ENCODE peak calls at places on chromosomes 11 and 22, in eight cellular contexts. K is A549, C is uterus, B is cardiac muscle cell, F is choroid plexus epithelial cell, T is OCI-LY7, Y is nephron progenitor cell, A is thyroid gland. W is an unnamed sample.

GRCh38 chr22:21621891-21622623 is 7.8 kb downstream of the YDJC start:
- DNase-seq in K (no peak), C (no peak), B (no peak), F (no peak), T (no peak), Y (no peak), A (no peak), W (no peak)

GRCh38 chr11:65579291-65579690 is 3.4 kb downstream of the EHBP1L1 start:
- DNase-seq in K (no peak), C (no peak), B (no peak), F (no peak), T (no peak), Y (no peak), A (no peak), W (no peak)

GRCh38 chr11:27968461-27968860 is 139.5 kb downstream of the KIF18A start:
- DNase-seq in K (no peak), C (no peak), B (no peak), F (no peak), T (no peak), Y (no peak), A (no peak), W (no peak)

GRCh38 chr11:44623716-44624491 is 58.4 kb downstream of the CD82 start:
- DNase-seq in K (no peak), C (no peak), B (no peak), F (no peak), T (no peak), Y (no peak), A (peak; percentile 24), W (no peak)

GRCh38 chr22:30822216-30823014 is 127.7 kb downstream of the OSBP2 start:
- DNase-seq in K (no peak), C (no peak), B (peak; percentile 4), F (no peak), T (no peak), Y (peak; percentile 58), A (no peak), W (peak; percentile 11)

GRCh38 chr11:10917802-10918201 is 59.9 kb upstream of the ZBED5 start:
- DNase-seq in K (no peak), C (no peak), B (no peak), F (no peak), T (no peak), Y (no peak), A (no peak), W (no peak)

GRCh38 chr11:96311120-96311568 is 31.9 kb downstream of the MAML2 start:
- DNase-seq in K (no peak), C (no peak), B (no peak), F (peak; percentile 75), T (no peak), Y (no peak), A (peak; percentile 13), W (no peak)

GRCh38 chr22:43164636-43165035 is 13.3 kb downstream of the TSPO start:
- DNase-seq in K (no peak), C (no peak), B (no peak), F (no peak), T (no peak), Y (no peak), A (peak; percentile 72), W (no peak)

GRCh38 chr11:128299132-128299726 is 288.1 kb downstream of the ETS1 start:
- DNase-seq in K (no peak), C (no peak), B (no peak), F (peak; percentile 91), T (no peak), Y (peak; percentile 13), A (peak; percentile 39), W (peak; percentile 41)

GRCh38 chr11:84795698-84796097 is 831.4 kb downstream of the DLG2 start:
- DNase-seq in K (no peak), C (no peak), B (no peak), F (no peak), T (no peak), Y (no peak), A (no peak), W (no peak)

GRCh38 chr11:20739004-20739612 is 69.7 kb downstream of the NELL1 start:
- DNase-seq in K (no peak), C (no peak), B (peak; percentile 14), F (no peak), T (no peak), Y (no peak), A (no peak), W (no peak)

GRCh38 chr11:126838779-126839178 is 161.8 kb downstream of the KIRREL3 start:
- DNase-seq in K (no peak), C (no peak), B (no peak), F (no peak), T (no peak), Y (no peak), A (no peak), W (no peak)

GRCh38 chr11:35402751-35403454 is 16.5 kb downstream of the SLC1A2 start:
- DNase-seq in K (no peak), C (no peak), B (no peak), F (no peak), T (no peak), Y (no peak), A (no peak), W (no peak)

GRCh38 chr22:21936151-21936778 is 16.4 kb downstream of the PPM1F start:
- DNase-seq in K (no peak), C (no peak), B (no peak), F (no peak), T (no peak), Y (no peak), A (no peak), W (no peak)

GRCh38 chr11:65452806-65453490 is 30.4 kb downstream of the NEAT1 start:
- DNase-seq in K (no peak), C (peak; percentile 19), B (no peak), F (peak; percentile 68), T (no peak), Y (no peak), A (peak; percentile 56), W (no peak)

GRCh38 chr22:27918351-27919221 is 470 bp downstream of the PITPNB start:
- DNase-seq in K (peak; percentile 27), C (peak; percentile 55), B (peak; percentile 75), F (peak; percentile 53), T (peak; percentile 52), Y (peak; percentile 70), A (peak; percentile 43), W (peak; percentile 72)

GRCh38 chr11:128261011-128261421 is 326.3 kb downstream of the ETS1 start:
- DNase-seq in K (no peak), C (no peak), B (no peak), F (no peak), T (no peak), Y (no peak), A (no peak), W (no peak)

GRCh38 chr11:96075532-96075959 is 151.6 kb upstream of the MTMR2 start:
- DNase-seq in K (no peak), C (no peak), B (no peak), F (no peak), T (no peak), Y (no peak), A (no peak), W (peak; percentile 41)

GRCh38 chr11:60561254-60561653 is 46.1 kb downstream of the MS4A13 start:
- DNase-seq in K (no peak), C (no peak), B (no peak), F (no peak), T (no peak), Y (no peak), A (no peak), W (no peak)

GRCh38 chr11:60566773-60567172 is 51.6 kb downstream of the MS4A13 start:
- DNase-seq in K (no peak), C (no peak), B (no peak), F (no peak), T (no peak), Y (no peak), A (no peak), W (no peak)

DNA sequence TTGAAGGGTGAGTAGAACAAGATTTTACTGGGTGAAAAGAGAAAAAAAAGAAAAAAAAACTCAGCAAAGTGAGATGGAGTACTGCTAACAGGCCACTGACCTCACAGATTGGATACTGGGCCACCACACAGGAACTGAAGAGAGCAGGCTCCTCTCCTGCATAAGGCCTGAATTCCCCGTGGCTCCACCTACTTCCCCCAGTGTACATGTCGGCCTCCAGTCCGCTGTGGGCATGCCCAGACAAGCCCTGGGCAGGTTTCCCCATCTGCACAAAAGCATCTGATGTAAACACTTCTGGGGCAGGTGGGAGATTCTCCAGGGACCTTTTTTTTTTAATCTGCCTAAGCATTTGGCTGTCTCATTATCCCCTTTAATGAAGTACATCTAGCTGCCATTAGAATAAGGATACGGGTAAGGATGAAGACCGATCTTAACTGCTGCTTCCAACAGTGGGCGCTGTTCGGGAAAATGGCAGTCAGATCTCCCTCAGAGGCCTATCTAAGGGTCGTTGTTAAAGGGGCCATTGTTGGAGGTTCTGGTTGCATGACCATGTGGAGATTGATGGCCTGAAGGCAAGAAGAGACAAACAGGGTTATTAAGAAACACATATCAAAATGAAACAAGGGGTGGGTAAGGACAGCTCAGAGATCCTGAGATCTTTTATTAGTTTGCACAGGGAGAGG is 48.5 kb downstream of the MS4A13 start:
- DNase-seq in K (no peak), C (no peak), B (no peak), F (peak; percentile 1), T (peak; percentile 13), Y (no peak), A (no peak), W (peak; percentile 26)
- TF ChIP-seq CTCF in K (no peak), C (no peak), B (no peak), F (no peak), T (peak; percentile 22), Y (no peak), A (no peak), W (no peak)

GRCh38 chr11:119584193-119585037 is 144.6 kb downstream of the NECTIN1 start:
- DNase-seq in K (peak; percentile 28), C (peak; percentile 22), B (peak; percentile 62), F (peak; percentile 78), T (no peak), Y (peak; percentile 70), A (peak; percentile 82), W (peak; percentile 17)
- TF ChIP-seq CTCF in K (no peak), C (no peak), B (peak; percentile 2), F (no peak), T (no peak), Y (no peak), A (no peak), W (no peak)

GRCh38 chr11:46116007-46116711 is 5.1 kb downstream of the PHF21A start:
- DNase-seq in K (no peak), C (no peak), B (no peak), F (no peak), T (no peak), Y (no peak), A (no peak), W (no peak)

GRCh38 chr11:46112961-46113617 is 8.2 kb downstream of the PHF21A start:
- DNase-seq in K (peak; percentile 74), C (no peak), B (peak; percentile 62), F (peak; percentile 82), T (peak; percentile 80), Y (no peak), A (no peak), W (peak; percentile 36)

GRCh38 chr11:46117842-46118241 is 3.4 kb downstream of the PHF21A start:
- DNase-seq in K (no peak), C (no peak), B (no peak), F (no peak), T (peak; percentile 44), Y (no peak), A (no peak), W (no peak)

GRCh38 chr11:46114961-46115360 is 6.3 kb downstream of the PHF21A start:
- DNase-seq in K (no peak), C (no peak), B (no peak), F (no peak), T (no peak), Y (no peak), A (no peak), W (no peak)

GRCh38 chr11:46114378-46114777 is 6.9 kb downstream of the PHF21A start:
- DNase-seq in K (no peak), C (no peak), B (no peak), F (no peak), T (no peak), Y (no peak), A (no peak), W (no peak)
- TF ChIP-seq CTCF in K (no peak), C (no peak), B (no peak), F (no peak), T (no peak), Y (no peak), A (no peak), W (no peak)

GRCh38 chr11:62122076-62122475 is 1.7 kb upstream of the INCENP start:
- DNase-seq in K (peak; percentile 11), C (no peak), B (peak; percentile 29), F (no peak), T (peak; percentile 38), Y (no peak), A (peak; percentile 33), W (no peak)
- TF ChIP-seq CTCF in K (peak; percentile 16), C (no peak), B (peak; percentile 14), F (peak; percentile 37), T (peak; percentile 70), Y (no peak), A (no peak), W (no peak)